ENCODE peak calls at places on chromosomes 3 and 15, in nine cellular contexts. T is HCT116, S is hepatocyte, M is neural progenitor cell, D is PC-3, J is GM23248, H is MM.1S, O is SK-N-SH, B is GM23338. I is an unnamed sample.

GRCh38 chr15:62141643-62142588 is 23.2 kb downstream of the C2CD4B start:
- DNase-seq in T (no peak), S (no peak), M (no peak), D (peak; percentile 45), J (no peak), H (no peak), O (no peak), B (no peak), I (no peak)

GRCh38 chr3:38698061-38698460 is 48.6 kb upstream of the SCN5A start:
- DNase-seq in T (no peak), S (no peak), M (no peak), D (no peak), J (no peak), H (no peak), O (no peak), B (no peak), I (no peak)

GRCh38 chr3:82145742-82146141 is 384.3 kb upstream of the GBE1 start:
- DNase-seq in T (no peak), S (no peak), M (no peak), D (no peak), J (no peak), H (no peak), O (no peak), B (no peak), I (no peak)

GRCh38 chr3:101643861-101644613 is 32.9 kb downstream of the ZBTB11 start:
- DNase-seq in T (peak; percentile 4), S (no peak), M (no peak), D (peak; percentile 88), J (peak; percentile 70), H (peak; percentile 36), O (no peak), B (no peak), I (no peak)

GRCh38 chr3:148333091-148333490 is 364.6 kb upstream of the AGTR1 start:
- DNase-seq in T (no peak), S (peak; percentile 21), M (no peak), D (peak; percentile 41), J (no peak), H (no peak), O (no peak), B (peak; percentile 31), I (no peak)

GRCh38 chr3:134194247-134194646 is 56.4 kb downstream of the RYK start:
- DNase-seq in T (no peak), S (no peak), M (no peak), D (no peak), J (no peak), H (no peak), O (no peak), B (no peak), I (no peak)

GRCh38 chr3:37456270-37456708 is 281.9 kb upstream of the LRRFIP2 start:
- DNase-seq in T (no peak), S (no peak), M (no peak), D (peak; percentile 14), J (peak; percentile 33), H (no peak), O (peak; percentile 57), B (peak; percentile 26), I (no peak)

GRCh38 chr3:4425707-4426106 is 41.4 kb downstream of the SUMF1 start:
- DNase-seq in T (no peak), S (no peak), M (no peak), D (no peak), J (peak; percentile 16), H (no peak), O (no peak), B (no peak), I (no peak)

GRCh38 chr3:13524979-13525669 is 23.8 kb upstream of the FBLN2 start:
- DNase-seq in T (no peak), S (no peak), M (no peak), D (no peak), J (peak; percentile 90), H (no peak), O (no peak), B (no peak), I (no peak)

GRCh38 chr15:62857411-62857853 is 185.1 kb upstream of the TPM1 start:
- DNase-seq in T (no peak), S (no peak), M (no peak), D (peak; percentile 96), J (peak; percentile 30), H (peak; percentile 12), O (no peak), B (no peak), I (no peak)

GRCh38 chr3:141528837-141529236 is 42.0 kb downstream of the RASA2 start:
- DNase-seq in T (no peak), S (no peak), M (no peak), D (no peak), J (no peak), H (no peak), O (no peak), B (no peak), I (no peak)

GRCh38 chr3:141529256-141530132 is 42.7 kb downstream of the RASA2 start:
- DNase-seq in T (no peak), S (no peak), M (no peak), D (no peak), J (peak; percentile 31), H (no peak), O (no peak), B (peak; percentile 32), I (no peak)

GRCh38 chr3:141532609-141533008 is 45.8 kb downstream of the RASA2 start:
- DNase-seq in T (no peak), S (no peak), M (no peak), D (no peak), J (no peak), H (no peak), O (no peak), B (no peak), I (no peak)

GRCh38 chr3:141526709-141527108 is 39.9 kb downstream of the RASA2 start:
- DNase-seq in T (no peak), S (no peak), M (no peak), D (peak; percentile 12), J (no peak), H (no peak), O (no peak), B (peak; percentile 27), I (no peak)

DNA sequence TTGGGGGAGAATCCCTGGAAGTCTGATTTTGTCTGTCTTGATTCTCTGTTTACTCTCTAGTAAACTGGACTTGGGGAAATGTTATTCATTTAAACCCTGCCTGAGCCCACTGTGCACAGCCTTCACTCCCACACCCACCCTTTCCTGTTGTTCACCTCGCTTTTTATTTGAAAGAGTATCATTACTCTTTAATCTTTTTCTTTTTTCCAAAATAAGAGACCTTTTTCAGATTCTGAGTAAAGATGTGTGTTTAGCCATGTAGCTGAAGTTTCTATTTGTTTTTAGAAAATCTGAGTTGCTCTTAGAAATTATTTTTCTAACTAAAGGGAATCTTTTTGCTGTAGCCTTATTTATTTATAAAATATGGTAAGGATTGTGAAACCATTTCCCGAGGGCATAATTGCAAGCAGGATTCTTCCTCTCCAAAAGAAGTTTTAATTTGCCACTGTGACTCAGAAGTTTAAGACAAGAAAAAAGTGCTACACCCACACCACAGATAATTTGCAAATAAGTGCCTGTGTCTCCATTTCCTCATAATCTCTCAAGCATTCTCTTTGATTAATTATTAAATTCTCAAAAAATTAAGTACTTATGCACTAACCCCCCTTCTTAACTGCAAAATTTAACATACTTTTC is 43.4 kb downstream of the RASA2 start:
- DNase-seq in T (no peak), S (no peak), M (no peak), D (peak; percentile 9), J (peak; percentile 88), H (no peak), O (no peak), B (no peak), I (no peak)
- TF ChIP-seq EZH2phosphoT487 in T (no peak), S (no peak), M (no peak), D (no peak), J (no peak), H (no peak), O (no peak), B (no peak), I (no peak)

GRCh38 chr15:40343512-40343911 is 2.8 kb upstream of the CCDC9B start:
- DNase-seq in T (no peak), S (peak; percentile 60), M (no peak), D (peak; percentile 97), J (peak; percentile 94), H (no peak), O (no peak), B (no peak), I (no peak)
- H3K4me2 ChIP-seq in T (no peak overlapping the region), S (no peak overlapping the region), M (no peak overlapping the region), D (peak overlapping the region; percentile 80), J (peak overlapping the region; percentile 32), H (no peak overlapping the region), O (peak overlapping the region; percentile 57), B (no peak overlapping the region), I (no peak overlapping the region)

DNA sequence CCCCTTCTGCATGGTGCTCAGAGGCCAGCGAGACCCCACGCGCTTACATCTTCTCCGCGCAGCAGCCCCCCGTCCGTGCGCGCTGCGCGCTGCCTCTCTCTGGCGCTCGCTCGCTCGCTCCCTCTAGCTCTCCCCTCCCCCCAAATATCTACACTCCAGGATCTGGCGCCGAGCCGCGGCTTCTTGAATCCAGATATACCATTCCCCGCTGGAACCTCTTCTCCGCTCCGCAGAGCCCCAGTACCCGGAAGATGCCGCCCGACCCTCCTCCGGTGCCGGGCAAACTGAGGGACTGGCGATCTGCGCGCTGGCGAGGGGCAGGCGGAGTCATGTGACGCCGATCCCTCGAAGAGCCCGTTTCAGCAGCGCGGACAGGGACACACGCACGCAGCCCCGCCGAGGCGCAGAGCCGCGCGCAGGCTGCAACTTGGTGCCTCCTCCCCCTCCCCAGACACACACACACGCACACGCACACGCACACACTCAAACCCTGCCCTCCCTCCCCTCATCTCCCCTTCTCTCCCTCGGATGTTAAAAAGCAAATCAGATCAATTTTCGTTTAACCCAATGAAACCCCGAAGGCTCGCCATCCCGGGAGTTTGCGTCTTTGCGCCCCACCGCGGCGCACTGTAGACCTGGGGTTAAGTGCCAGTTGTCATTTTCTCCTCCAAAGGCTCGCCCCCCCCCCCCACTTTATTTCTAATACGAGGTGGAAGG is at the start of gene RASGRF1:
- DNase-seq in T (no peak), S (peak; percentile 40), M (peak; percentile 74), D (no peak), J (peak; percentile 7), H (no peak), O (peak; percentile 65), B (peak; percentile 75), I (no peak)
- TF ChIP-seq EZH2phosphoT487 in T (no peak), S (no peak), M (peak; percentile 81), D (no peak), J (no peak), H (no peak), O (no peak), B (no peak), I (no peak)

DNA sequence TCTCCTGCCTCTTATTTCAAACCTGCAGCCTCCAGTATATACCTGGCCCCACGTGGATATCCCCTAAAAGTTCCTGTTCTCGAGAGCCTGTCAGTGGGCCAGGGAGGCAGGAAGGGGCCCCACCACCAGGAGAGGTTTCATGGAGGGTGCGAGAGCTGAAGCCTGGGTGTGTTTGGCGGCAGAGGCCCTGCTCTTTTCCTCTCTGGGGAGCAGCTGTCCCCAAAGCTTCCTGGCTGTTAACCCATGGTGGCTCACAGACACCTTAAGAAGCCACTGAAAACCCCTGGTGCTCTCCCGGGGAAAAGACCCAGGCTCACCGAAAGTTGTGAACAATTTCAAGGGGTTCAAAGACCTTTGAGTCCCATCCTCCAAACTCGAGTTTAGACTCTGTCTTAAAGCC is 1.1 kb downstream of the PRRT3 start:
- DNase-seq in T (no peak), S (no peak), M (no peak), D (no peak), J (no peak), H (no peak), O (no peak), B (no peak), I (peak; percentile 24)
- H3K4me2 ChIP-seq in T (no peak overlapping the region), S (peak overlapping the region; percentile 96), M (peak overlapping the region; percentile 91), D (peak overlapping the region; percentile 87), J (no peak overlapping the region), H (peak overlapping the region; percentile 99), O (peak overlapping the region; percentile 82), B (peak overlapping the region; percentile 88), I (peak overlapping the region; percentile 84)

GRCh38 chr3:31766654-31767053 is 214.4 kb downstream of the OSBPL10 start:
- DNase-seq in T (no peak), S (no peak), M (no peak), D (no peak), J (no peak), H (no peak), O (no peak), B (no peak), I (no peak)
- TF ChIP-seq EZH2phosphoT487 in T (no peak), S (no peak), M (no peak), D (no peak), J (no peak), H (no peak), O (no peak), B (no peak), I (no peak)

I was measured in OCI-LY7.